ENCODE peak calls at places on chromosomes 6 and 20, in six cellular contexts. W is nephron progenitor cell, Y is cardiac fibroblast, F is dorsolateral prefrontal cortex, L is GM12878, X is H9. P is an unnamed sample.

GRCh38 chr6:89198235-89198634 is 18.9 kb downstream of the GABRR1 start:
- DNase-seq in W (no peak), X (no peak), L (no peak), F (no peak), Y (no peak), P (no peak)

GRCh38 chr6:91152824-91153223 is 566.0 kb upstream of the MAP3K7 start:
- DNase-seq in Y (no peak), X (no peak), L (no peak), W (no peak), F (no peak), P (no peak)

GRCh38 chr6:111971866-111972532 is 81.9 kb upstream of the CCN6 start:
- DNase-seq in L (no peak), W (no peak), Y (no peak), X (no peak), F (no peak), P (no peak)

GRCh38 chr6:40743226-40743625 is 156.1 kb upstream of the LRFN2 start:
- DNase-seq in Y (no peak), F (no peak), W (no peak), L (no peak), X (peak; percentile 81), P (no peak)

GRCh38 chr6:30748851-30749540 is 4.6 kb upstream of the IER3 start:
- DNase-seq in X (no peak), L (no peak), W (no peak), F (no peak), Y (peak; percentile 61), P (no peak)

GRCh38 chr6:75334266-75335040 is 49.9 kb upstream of the TMEM30A start:
- DNase-seq in Y (peak; percentile 94), W (peak; percentile 18), F (no peak), X (peak; percentile 84), L (no peak), P (peak; percentile 28)

GRCh38 chr6:134553941-134554340 is 236.0 kb upstream of the SGK1 start:
- DNase-seq in X (no peak), L (no peak), Y (peak; percentile 47), W (no peak), F (no peak), P (peak; percentile 33)

GRCh38 chr6:129350278-129350677 is 359.7 kb downstream of the ARHGAP18 start:
- DNase-seq in F (no peak), Y (no peak), L (no peak), W (no peak), X (no peak), P (no peak)

GRCh38 chr6:33692760-33693158 is 18.7 kb downstream of the UQCC2 start:
- DNase-seq in W (no peak), F (no peak), X (no peak), Y (peak; percentile 38), L (no peak), P (peak; percentile 89)

GRCh38 chr6:42103753-42104094 is 38.7 kb downstream of the C6orf132 start:
- DNase-seq in Y (no peak), L (no peak), X (no peak), F (no peak), W (no peak), P (no peak)

GRCh38 chr6:94769197-94769596 is 808.1 kb upstream of the MANEA start:
- DNase-seq in Y (no peak), L (no peak), X (no peak), F (no peak), W (no peak), P (no peak)

GRCh38 chr20:23246682-23247664 is 103.6 kb upstream of the NXT1 start:
- DNase-seq in Y (peak; percentile 49), F (no peak), L (peak; percentile 31), W (no peak), X (no peak), P (no peak)

GRCh38 chr6:14984454-14984853 is 261.4 kb upstream of the JARID2 start:
- DNase-seq in Y (peak; percentile 62), F (no peak), L (no peak), W (no peak), X (no peak), P (peak; percentile 7)

GRCh38 chr20:16391003-16391402 is 182.2 kb downstream of the KIF16B start:
- DNase-seq in X (no peak), F (no peak), Y (no peak), L (no peak), W (no peak), P (no peak)

GRCh38 chr6:56618050-56618449 is 24.6 kb downstream of the DST start:
- DNase-seq in X (peak; percentile 47), L (no peak), F (no peak), W (no peak), Y (no peak), P (no peak)

GRCh38 chr6:89888871-89889270 is 5.4 kb upstream of the GJA10 start:
- DNase-seq in L (no peak), F (no peak), W (no peak), X (no peak), Y (no peak), P (no peak)

GRCh38 chr6:33578164-33578563 is 1.9 kb downstream of the BAK1 start:
- DNase-seq in W (no peak), X (no peak), F (no peak), Y (no peak), L (no peak), P (no peak)

GRCh38 chr6:163387317-163387716 is 27.2 kb upstream of the QKI start:
- DNase-seq in W (no peak), F (no peak), L (no peak), Y (no peak), X (no peak), P (no peak)

GRCh38 chr6:33975631-33976424 is 170.1 kb downstream of the GRM4 start:
- DNase-seq in L (no peak), Y (no peak), X (peak; percentile 52), F (peak; percentile 11), W (peak; percentile 49), P (no peak)

GRCh38 chr6:27400877-27401642 is 12.5 kb downstream of the ZNF391 start:
- DNase-seq in L (no peak), Y (no peak), F (no peak), W (no peak), X (no peak), P (no peak)

GRCh38 chr6:106155219-106155830 is 69.2 kb downstream of the PRDM1 start:
- DNase-seq in L (no peak), Y (no peak), W (no peak), X (no peak), F (no peak), P (no peak)

GRCh38 chr6:2589171-2589661 is 161.5 kb downstream of the MYLK4 start:
- DNase-seq in F (no peak), L (no peak), W (no peak), Y (no peak), X (no peak), P (no peak)

GRCh38 chr6:82862543-82862942 is 203.1 kb downstream of the UBE3D start:
- DNase-seq in Y (peak; percentile 64), F (no peak), W (no peak), X (no peak), L (no peak), P (peak; percentile 59)

GRCh38 chr6:119325559-119326240 is 23.9 kb downstream of the MAN1A1 start:
- DNase-seq in X (no peak), W (no peak), Y (no peak), L (no peak), F (no peak), P (no peak)

GRCh38 chr20:3068986-3069900 is 2.2 kb upstream of the OXT start:
- DNase-seq in X (peak; percentile 57), F (no peak), Y (no peak), W (no peak), L (no peak), P (peak; percentile 46)

GRCh38 chr6:123801067-123801466 is 2.6 kb upstream of the NKAIN2 start:
- DNase-seq in L (no peak), F (no peak), W (no peak), X (no peak), Y (no peak), P (no peak)

GRCh38 chr6:168607272-168608112 is 166.5 kb downstream of the SMOC2 start:
- DNase-seq in Y (no peak), W (peak; percentile 66), X (peak; percentile 55), L (no peak), F (no peak), P (no peak)

GRCh38 chr6:64250126-64250525 is 614.5 kb downstream of the PHF3 start:
- DNase-seq in W (no peak), X (no peak), F (no peak), L (no peak), Y (no peak), P (no peak)
- TF ChIP-seq CTCF in W (no peak), X (peak; percentile 59), F (no peak), L (no peak), Y (peak; percentile 13), P (peak; percentile 28)

DNA sequence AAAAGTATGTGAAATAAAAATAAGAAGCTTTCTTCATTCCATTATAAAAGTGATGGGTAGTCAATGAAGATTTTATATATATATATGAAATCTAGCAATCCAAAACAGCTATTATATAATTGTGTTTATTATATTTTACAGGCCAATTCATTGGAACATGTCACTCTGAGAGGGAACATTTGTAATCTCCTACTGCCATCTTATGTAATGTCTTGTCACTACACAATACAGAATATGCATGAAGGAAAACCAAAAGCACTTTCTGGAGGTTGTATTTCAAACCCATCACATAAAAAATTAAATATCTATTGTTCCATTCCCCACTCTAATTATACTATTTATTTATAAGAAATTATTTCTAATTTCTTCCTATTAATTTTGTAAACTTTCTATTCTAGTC is 31.5 kb upstream of the IRAK1BP1 start:
- DNase-seq in F (no peak), W (no peak), X (no peak), L (no peak), Y (peak; percentile 18), P (no peak)
- TF ChIP-seq CTCF in F (peak; percentile 46), W (no peak), X (peak; percentile 34), L (no peak), Y (peak; percentile 14), P (peak; percentile 41)

GRCh38 chr6:35955970-35956369 is 35.1 kb upstream of the SRPK1 start:
- DNase-seq in W (no peak), F (no peak), Y (no peak), L (no peak), X (no peak), P (no peak)
- TF ChIP-seq CTCF in W (no peak), F (no peak), Y (peak; percentile 29), L (peak; percentile 28), X (peak; percentile 53), P (peak; percentile 45)

GRCh38 chr6:144215932-144216667 is 65.8 kb downstream of the STX11 start:
- DNase-seq in L (peak; percentile 96), X (peak; percentile 95), Y (peak; percentile 99), F (peak; percentile 95), W (peak; percentile 94), P (peak; percentile 95)

GRCh38 chr6:144215402-144215931 is 65.2 kb downstream of the STX11 start:
- DNase-seq in X (no peak), F (no peak), L (peak; percentile 8), Y (peak; percentile 33), W (no peak), P (no peak)

GRCh38 chr6:144217797-144218196 is 67.3 kb upstream of the UTRN start:
- DNase-seq in F (no peak), X (no peak), W (no peak), L (no peak), Y (no peak), P (no peak)

GRCh38 chr6:144216668-144217218 is 66.4 kb downstream of the STX11 start:
- DNase-seq in X (no peak), L (no peak), Y (no peak), F (no peak), W (no peak), P (peak; percentile 94)

DNA sequence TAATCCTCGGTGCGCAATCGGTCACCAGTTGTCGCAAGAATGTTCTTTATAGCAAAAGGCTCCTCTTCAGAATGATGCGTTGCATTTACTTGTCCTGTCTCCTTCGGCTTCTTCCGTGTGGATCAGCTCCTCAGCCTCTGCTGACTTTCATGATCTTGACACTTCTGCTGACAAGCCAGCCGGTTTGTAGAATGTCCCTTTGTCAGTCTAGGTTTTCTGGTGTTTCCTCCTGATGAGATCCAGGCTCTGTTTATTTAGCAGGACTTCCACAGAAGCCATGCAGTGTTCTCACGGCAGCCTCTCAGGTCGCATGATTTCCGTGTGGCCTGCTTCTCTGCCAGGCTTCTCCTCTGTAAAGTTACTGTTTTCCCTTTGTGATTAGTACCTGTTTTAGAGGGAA is 66.9 kb downstream of the STX11 start:
- DNase-seq in W (no peak), X (no peak), Y (peak; percentile 8), L (no peak), F (no peak), P (no peak)
- TF ChIP-seq CTCF in W (no peak), X (no peak), Y (no peak), L (no peak), F (no peak), P (no peak)